ENCODE peak calls at places on chromosomes 11 and 22, in five cellular contexts. A is heart left ventricle, L is astrocyte, N is lung, C is psoas muscle. G is an unnamed sample.

GRCh38 chr11:113715882-113716625 is 9.9 kb upstream of the TMPRSS5 start:
- DNase-seq in A (no peak), L (no peak), N (no peak), C (no peak), G (no peak)

GRCh38 chr22:20965888-20966855 is 883 bp upstream of the AIFM3 start:
- DNase-seq in A (no peak), L (no peak), N (no peak), C (no peak), G (peak; percentile 44)

GRCh38 chr11:488992-489391 is 18.1 kb downstream of the RNH1 start:
- DNase-seq in A (no peak), L (no peak), N (no peak), C (peak; percentile 45), G (no peak)

GRCh38 chr22:39666926-39667325 is 96.4 kb downstream of the CACNA1I start:
- DNase-seq in A (no peak), L (no peak), N (no peak), C (no peak), G (no peak)

GRCh38 chr11:1837171-1838076 is 1.4 kb upstream of the TNNI2 start:
- DNase-seq in A (peak; percentile 75), L (no peak), N (no peak), C (peak; percentile 90), G (peak; percentile 73)

GRCh38 chr11:19573666-19574065 is 139.0 kb upstream of the NAV2 start:
- DNase-seq in A (peak; percentile 83), L (no peak), N (no peak), C (no peak), G (peak; percentile 43)

GRCh38 chr11:18046116-18046777 is at the start of gene TPH1:
- DNase-seq in A (peak; percentile 47), L (peak; percentile 89), N (peak; percentile 39), C (peak; percentile 54), G (peak; percentile 80)

GRCh38 chr11:859394-860131 is 16.9 kb downstream of the TSPAN4 start:
- DNase-seq in A (peak; percentile 91), L (peak; percentile 62), N (peak; percentile 72), C (peak; percentile 83), G (peak; percentile 94)

GRCh38 chr11:45805305-45806071 is 539 bp downstream of the SLC35C1 start:
- DNase-seq in A (peak; percentile 63), L (peak; percentile 80), N (peak; percentile 54), C (peak; percentile 72), G (peak; percentile 78)

GRCh38 chr22:17158568-17159503 is at the start of gene HDHD5:
- DNase-seq in A (peak; percentile 95), L (peak; percentile 76), N (peak; percentile 89), C (peak; percentile 96), G (peak; percentile 93)

GRCh38 chr11:83528225-83528624 is 242.1 kb upstream of the CCDC90B start:
- DNase-seq in A (no peak), L (no peak), N (no peak), C (no peak), G (no peak)

GRCh38 chr11:94776351-94777321 is 8.5 kb downstream of the AMOTL1 start:
- DNase-seq in A (peak; percentile 35), L (peak; percentile 78), N (no peak), C (peak; percentile 66), G (peak; percentile 33)

GRCh38 chr11:91104237-91104636 is 881.4 kb upstream of the CHORDC1 start:
- DNase-seq in A (no peak), L (peak; percentile 72), N (no peak), C (no peak), G (no peak)

GRCh38 chr11:100297516-100297915 is 389.6 kb upstream of the ARHGAP42 start:
- DNase-seq in A (no peak), L (peak; percentile 3), N (no peak), C (no peak), G (no peak)

GRCh38 chr22:27080191-27080590 is 422.8 kb downstream of the MIAT start:
- DNase-seq in A (no peak), L (no peak), N (no peak), C (no peak), G (no peak)

GRCh38 chr11:79078999-79079398 is 361.8 kb downstream of the TENM4 start:
- DNase-seq in A (peak; percentile 54), L (no peak), N (no peak), C (no peak), G (peak; percentile 77)

GRCh38 chr11:77322506-77322905 is 21.0 kb upstream of the GDPD4 start:
- DNase-seq in A (no peak), L (peak; percentile 95), N (peak; percentile 32), C (no peak), G (no peak)

GRCh38 chr11:112540261-112540660 is 279.6 kb upstream of the PLET1 start:
- DNase-seq in A (no peak), L (no peak), N (no peak), C (no peak), G (no peak)

GRCh38 chr11:66720223-66720898 is 8.7 kb downstream of the SPTBN2 start:
- DNase-seq in A (no peak), L (peak; percentile 72), N (peak; percentile 67), C (peak; percentile 33), G (no peak)
- H3K4me3 ChIP-seq in A (no peak overlapping the region), L (peak overlapping the region; percentile 17), N (no peak overlapping the region), C (no peak overlapping the region), G (no peak overlapping the region)

DNA sequence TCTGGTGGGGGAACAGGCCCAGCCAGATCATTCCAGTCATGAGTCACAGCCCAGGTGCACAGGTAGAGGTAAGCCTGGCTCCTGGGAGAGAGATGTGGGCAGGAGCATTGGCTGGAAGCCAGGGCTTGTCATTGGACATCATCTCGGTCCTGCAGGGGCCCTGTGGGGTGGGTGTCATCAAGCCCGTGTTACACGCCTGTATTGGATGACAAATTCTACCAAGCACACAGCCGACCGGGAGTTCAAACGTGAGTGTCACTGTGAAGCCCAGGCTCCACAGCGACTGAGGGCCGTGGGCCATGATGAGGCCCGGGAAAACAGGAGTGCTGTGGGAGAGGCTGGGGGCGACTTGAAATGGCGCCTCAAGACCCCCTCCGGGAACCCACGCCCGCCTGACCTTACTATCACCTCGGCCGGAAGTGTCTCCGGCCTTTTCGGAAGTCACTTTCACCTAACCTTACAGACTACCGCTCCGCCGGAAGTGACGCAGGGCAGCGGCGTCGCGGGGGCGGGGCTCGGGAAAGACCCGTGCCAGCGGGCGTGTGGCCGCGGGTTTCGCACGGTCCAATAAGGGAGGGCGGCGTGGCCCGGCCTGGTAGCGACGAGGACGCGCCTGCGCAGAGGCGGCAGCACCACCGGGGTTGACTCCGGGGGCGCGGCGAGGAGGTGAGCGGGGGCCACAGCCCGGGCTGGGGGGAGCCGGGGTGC is at the start of gene FKBP2:
- DNase-seq in A (peak; percentile 98), L (peak; percentile 86), N (peak; percentile 96), C (peak; percentile 99), G (peak; percentile 99)
- H3K4me1 ChIP-seq in A (peaks cover 6% of the 10 kb centered on the region), L (peaks cover 38% of the 10 kb centered on the region), N (no peaks in the 10 kb centered on the region), C (peaks cover 32% of the 10 kb centered on the region), G (peaks cover 7% of the 10 kb centered on the region)

DNA sequence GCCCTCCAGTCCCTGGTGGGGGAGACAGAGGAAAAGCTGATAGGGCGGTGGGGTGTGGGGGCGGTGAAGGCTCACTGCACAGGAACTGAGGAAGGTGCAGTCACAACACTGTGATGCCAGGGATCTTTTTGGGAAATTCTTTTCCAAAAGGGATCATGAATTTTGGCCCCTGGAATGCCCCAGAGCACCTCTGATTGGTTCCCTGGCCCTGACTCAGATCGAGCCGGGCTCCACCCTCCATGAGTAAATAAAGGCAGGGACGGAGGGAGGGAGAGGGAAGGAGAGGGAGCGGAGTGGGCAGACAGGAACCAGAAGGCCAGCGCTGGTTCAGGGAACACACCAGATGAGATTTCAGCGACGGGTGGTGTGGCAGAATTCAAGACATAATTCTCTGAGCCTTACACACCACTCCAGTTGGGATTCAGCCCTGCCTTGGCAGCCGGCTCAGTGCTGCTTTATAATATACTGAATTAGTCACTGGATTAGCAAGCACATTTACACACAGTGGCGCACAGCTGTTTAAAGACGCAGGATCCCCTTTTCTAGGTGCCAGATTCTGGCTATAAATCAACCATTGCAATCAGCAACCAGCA is 80.3 kb downstream of the ETS1 start:
- DNase-seq in A (peak; percentile 91), L (peak; percentile 95), N (peak; percentile 77), C (peak; percentile 96), G (peak; percentile 93)
- H3K4me3 ChIP-seq in A (peak overlapping the region; percentile 4), L (peak overlapping the region; percentile 24), N (no peak overlapping the region), C (peak overlapping the region; percentile 52), G (peak overlapping the region; percentile 49)

GRCh38 chr11:69303427-69303826 is 9.5 kb downstream of the MYEOV start:
- DNase-seq in A (no peak), L (no peak), N (no peak), C (no peak), G (peak; percentile 35)
- H3K4me1 ChIP-seq in A (peaks cover 27% of the 10 kb centered on the region), L (peaks cover 39% of the 10 kb centered on the region), N (peaks cover 4% of the 10 kb centered on the region), C (peaks cover 4% of the 10 kb centered on the region), G (peaks cover 9% of the 10 kb centered on the region)

DNA sequence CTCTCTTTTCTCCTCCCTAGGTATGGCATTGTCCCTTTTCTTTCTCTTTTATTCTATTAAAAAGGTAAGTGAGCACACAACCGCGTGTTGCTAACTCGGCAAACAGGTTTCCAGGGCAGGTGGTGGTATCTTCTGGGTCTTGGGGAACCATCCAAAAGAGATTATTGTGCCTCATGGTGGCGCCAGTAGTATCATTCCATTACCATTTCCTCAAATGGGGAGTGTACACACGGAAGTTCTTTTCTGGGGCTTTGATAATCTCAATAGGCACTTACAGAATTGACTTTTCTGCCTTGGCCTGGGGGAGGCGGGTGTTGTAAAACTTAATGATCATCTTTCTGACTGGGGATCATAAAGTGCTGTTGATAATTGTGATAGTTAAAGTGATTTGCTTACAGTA is 234.1 kb downstream of the KIRREL3 start:
- DNase-seq in A (no peak), L (no peak), N (peak; percentile 29), C (no peak), G (no peak)
- H3K4me3 ChIP-seq in A (no peak overlapping the region), L (no peak overlapping the region), N (no peak overlapping the region), C (no peak overlapping the region), G (no peak overlapping the region)

GRCh38 chr22:37415210-37415609 is 12.1 kb downstream of the ELFN2 start:
- DNase-seq in A (no peak), L (no peak), N (no peak), C (no peak), G (no peak)
- H3K4me1 ChIP-seq in A (peaks cover 3% of the 10 kb centered on the region), L (peaks cover 6% of the 10 kb centered on the region), N (no peaks in the 10 kb centered on the region), C (no peaks in the 10 kb centered on the region), G (no peaks in the 10 kb centered on the region)

DNA sequence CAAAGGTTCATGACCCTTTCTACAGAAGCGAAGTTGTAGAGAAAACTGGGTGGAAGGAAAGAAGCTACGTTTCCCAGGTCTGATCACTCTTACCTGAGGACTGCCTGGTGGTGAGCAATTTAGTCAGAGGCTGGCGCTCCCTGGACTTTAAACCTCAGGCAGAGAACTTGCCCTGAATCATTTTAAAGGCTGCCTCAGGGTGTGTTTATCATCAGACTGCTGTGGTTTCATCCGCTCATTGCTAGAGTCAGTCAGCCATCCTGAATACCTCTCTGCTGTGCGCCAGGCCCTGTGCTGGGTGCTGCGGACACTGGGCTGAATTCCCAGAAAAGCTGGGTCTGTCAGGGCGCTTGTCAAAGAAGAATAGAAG is 2.7 kb downstream of the DTX4 start:
- DNase-seq in A (no peak), L (peak; percentile 25), N (peak; percentile 25), C (no peak), G (no peak)
- H3K4me3 ChIP-seq in A (no peak overlapping the region), L (no peak overlapping the region), N (no peak overlapping the region), C (no peak overlapping the region), G (no peak overlapping the region)

G was measured in right cardiac atrium.